ENCODE peak calls at places on chromosomes 12 and 14, in ten cellular contexts. X, V, W, R, L, F, I, B, O and P are unnamed samples.

GRCh38 chr12:83097656-83098055 is 410.9 kb downstream of the TMTC2 start:
- DNase-seq in X (no peak), V (no peak), W (no peak), R (no peak), L (no peak), F (no peak), I (no peak), B (no peak), O (no peak), P (no peak)

GRCh38 chr14:44914849-44915248 is 46.9 kb downstream of the KLHL28 start:
- DNase-seq in X (no peak), V (no peak), W (no peak), R (no peak), L (no peak), F (peak), I (no peak), B (no peak), O (no peak), P (no peak)

GRCh38 chr12:108526482-108527234 is 11.6 kb downstream of the FICD start:
- DNase-seq in X (no peak), V (no peak), W (no peak), R (no peak), L (no peak), F (peak), I (no peak), B (no peak), O (no peak), P (no peak)

GRCh38 chr12:62684586-62685295 is 218.1 kb downstream of the MON2 start:
- DNase-seq in X (no peak), V (no peak), W (no peak), R (no peak), L (no peak), F (peak), I (no peak), B (no peak), O (no peak), P (no peak)

GRCh38 chr12:132247718-132248438 is 81.5 kb downstream of the GALNT9 start:
- DNase-seq in X (no peak), V (peak), W (no peak), R (no peak), L (peak), F (no peak), I (no peak), B (no peak), O (no peak), P (no peak)

GRCh38 chr14:34254031-34254430 is 208.0 kb downstream of the SPTSSA start:
- DNase-seq in X (no peak), V (no peak), W (no peak), R (no peak), L (no peak), F (no peak), I (no peak), B (no peak), O (no peak), P (no peak)

GRCh38 chr12:42766754-42767153 is 177.2 kb upstream of the PRICKLE1 start:
- DNase-seq in X (no peak), V (no peak), W (no peak), R (no peak), L (no peak), F (no peak), I (no peak), B (no peak), O (no peak), P (no peak)

GRCh38 chr12:68400231-68400829 is 68.2 kb upstream of the MDM1 start:
- DNase-seq in X (no peak), V (no peak), W (no peak), R (no peak), L (no peak), F (no peak), I (no peak), B (no peak), O (no peak), P (no peak)

GRCh38 chr12:89319111-89319510 is 33.2 kb downstream of the DUSP6 start:
- DNase-seq in X (no peak), V (no peak), W (no peak), R (no peak), L (no peak), F (peak), I (no peak), B (no peak), O (no peak), P (no peak)

GRCh38 chr12:6553051-6553868 is 2.6 kb downstream of the IFFO1 start:
- DNase-seq in X (no peak), V (no peak), W (no peak), R (no peak), L (peak), F (peak), I (no peak), B (peak), O (no peak), P (no peak)

GRCh38 chr12:92778525-92778924 is 75.7 kb downstream of the PLEKHG7 start:
- DNase-seq in X (no peak), V (no peak), W (no peak), R (no peak), L (no peak), F (no peak), I (no peak), B (no peak), O (no peak), P (no peak)